ENCODE peak calls at places on chromosomes 11 and 22, in four cellular contexts. One of them, this sample, is unnamed.

GRCh38 chr22:39319284-39320170 is at the start of gene RPL3:
- DNase-seq in body of pancreas: peak; percentile 98
- DNase-seq in uterus: peak; percentile 97
- DNase-seq in mesenchymal stem cell: peak; percentile 98
- DNase-seq in this sample: peak; percentile 92

GRCh38 chr22:31929126-31929928 is 15.0 kb upstream of the YWHAH start:
- DNase-seq in body of pancreas: no peak
- DNase-seq in uterus: no peak
- DNase-seq in mesenchymal stem cell: peak; percentile 41
- DNase-seq in this sample: no peak

GRCh38 chr22:47452184-47452583 is 689.7 kb downstream of the TBC1D22A start:
- DNase-seq in body of pancreas: no peak
- DNase-seq in uterus: no peak
- DNase-seq in mesenchymal stem cell: no peak
- DNase-seq in this sample: no peak

GRCh38 chr22:30305519-30305905 is 16.2 kb upstream of the CASTOR1 start:
- DNase-seq in body of pancreas: peak; percentile 69
- DNase-seq in uterus: peak; percentile 73
- DNase-seq in mesenchymal stem cell: peak; percentile 30
- DNase-seq in this sample: no peak

GRCh38 chr11:23555085-23555484 is 694.8 kb upstream of the CCDC179 start:
- DNase-seq in body of pancreas: no peak
- DNase-seq in uterus: no peak
- DNase-seq in mesenchymal stem cell: peak; percentile 29
- DNase-seq in this sample: no peak

GRCh38 chr11:78370406-78371172 is 47.0 kb downstream of the GAB2 start:
- DNase-seq in body of pancreas: no peak
- DNase-seq in uterus: no peak
- DNase-seq in mesenchymal stem cell: peak; percentile 42
- DNase-seq in this sample: no peak

GRCh38 chr22:43388420-43388851 is 23.4 kb upstream of the MPPED1 start:
- DNase-seq in body of pancreas: peak; percentile 67
- DNase-seq in uterus: peak; percentile 51
- DNase-seq in mesenchymal stem cell: peak; percentile 59
- DNase-seq in this sample: peak; percentile 53

GRCh38 chr11:126104420-126104819 is 41.8 kb upstream of the CDON start:
- DNase-seq in body of pancreas: no peak
- DNase-seq in uterus: no peak
- DNase-seq in mesenchymal stem cell: no peak
- DNase-seq in this sample: no peak

GRCh38 chr22:25008666-25009065 is 56.1 kb downstream of the KIAA1671 start:
- DNase-seq in body of pancreas: no peak
- DNase-seq in uterus: no peak
- DNase-seq in mesenchymal stem cell: peak; percentile 46
- DNase-seq in this sample: no peak

GRCh38 chr11:27406498-27407354 is 43.7 kb upstream of the CCDC34 start:
- DNase-seq in body of pancreas: no peak
- DNase-seq in uterus: no peak
- DNase-seq in mesenchymal stem cell: no peak
- DNase-seq in this sample: no peak

GRCh38 chr22:35451602-35452001 is 51.7 kb downstream of the MCM5 start:
- DNase-seq in body of pancreas: no peak
- DNase-seq in uterus: no peak
- DNase-seq in mesenchymal stem cell: no peak
- DNase-seq in this sample: no peak
- H3K27ac ChIP-seq in body of pancreas: no peak overlapping the region
- H3K27ac ChIP-seq in uterus: no peak overlapping the region
- H3K27ac ChIP-seq in mesenchymal stem cell: no peak overlapping the region
- H3K27ac ChIP-seq in this sample: peak overlapping the region; percentile 71

GRCh38 chr11:75261902-75262361 is 21.4 kb downstream of the TPBGL start:
- DNase-seq in body of pancreas: no peak
- DNase-seq in uterus: peak; percentile 8
- DNase-seq in mesenchymal stem cell: no peak
- DNase-seq in this sample: no peak
- H3K27ac ChIP-seq in body of pancreas: no peak overlapping the region
- H3K27ac ChIP-seq in uterus: no peak overlapping the region
- H3K27ac ChIP-seq in mesenchymal stem cell: no peak overlapping the region
- H3K27ac ChIP-seq in this sample: no peak overlapping the region

DNA sequence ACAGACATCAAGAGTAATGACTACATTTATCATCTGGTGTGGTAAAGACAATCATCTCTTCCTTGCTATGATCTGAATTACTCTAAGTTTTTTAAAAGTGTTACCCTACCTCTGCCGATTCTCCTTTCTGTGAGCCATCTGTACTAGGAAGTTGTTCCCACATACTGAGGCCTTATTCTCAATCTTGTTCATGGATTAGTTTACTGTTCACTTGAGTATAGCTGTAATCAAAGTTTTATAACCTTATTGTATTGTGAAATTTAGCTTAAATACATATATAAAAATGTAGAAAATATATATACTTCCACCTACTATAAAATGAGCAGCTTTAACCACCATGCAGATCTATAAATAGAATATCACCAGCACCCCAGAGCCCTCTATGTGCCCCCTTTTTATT is 2.4 kb upstream of the OR8D2 start:
- DNase-seq in body of pancreas: no peak
- DNase-seq in uterus: no peak
- DNase-seq in mesenchymal stem cell: no peak
- DNase-seq in this sample: no peak
- H3K27ac ChIP-seq in body of pancreas: no peak overlapping the region
- H3K27ac ChIP-seq in uterus: no peak overlapping the region
- H3K27ac ChIP-seq in mesenchymal stem cell: no peak overlapping the region
- H3K27ac ChIP-seq in this sample: no peak overlapping the region

GRCh38 chr11:66910016-66910415 is 48.2 kb downstream of the PC start:
- DNase-seq in body of pancreas: no peak
- DNase-seq in uterus: no peak
- DNase-seq in mesenchymal stem cell: no peak
- DNase-seq in this sample: no peak

GRCh38 chr11:66909181-66909580 is 49.0 kb downstream of the PC start:
- DNase-seq in body of pancreas: no peak
- DNase-seq in uterus: no peak
- DNase-seq in mesenchymal stem cell: no peak
- DNase-seq in this sample: no peak

GRCh38 chr11:66906077-66906929 is 49.4 kb downstream of the LRFN4 start:
- DNase-seq in body of pancreas: no peak
- DNase-seq in uterus: no peak
- DNase-seq in mesenchymal stem cell: no peak
- DNase-seq in this sample: no peak

GRCh38 chr11:66905631-66906030 is 48.8 kb downstream of the LRFN4 start:
- DNase-seq in body of pancreas: no peak
- DNase-seq in uterus: no peak
- DNase-seq in mesenchymal stem cell: no peak
- DNase-seq in this sample: no peak

DNA sequence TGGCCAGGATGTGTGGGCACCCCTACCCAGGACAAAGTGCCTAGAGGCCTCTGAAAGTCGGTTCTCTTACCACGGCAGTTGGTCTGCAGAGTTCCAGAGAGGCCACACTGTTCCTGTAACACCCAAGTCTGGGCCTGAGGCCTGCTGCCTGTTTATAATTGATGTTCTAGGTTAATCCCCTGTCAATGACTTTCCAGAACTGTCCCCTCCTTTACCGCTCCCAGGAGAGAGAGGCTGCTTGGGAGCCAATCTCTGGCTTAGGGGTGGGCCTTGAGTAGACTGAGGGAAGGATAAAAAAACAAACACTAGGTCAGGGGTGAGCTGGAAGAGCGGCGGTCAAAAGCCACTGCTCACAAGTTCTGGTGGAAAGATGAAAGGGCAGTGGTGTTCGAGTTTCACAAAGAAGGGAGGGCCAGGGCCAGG is 50.4 kb downstream of the PC start:
- DNase-seq in body of pancreas: no peak
- DNase-seq in uterus: no peak
- DNase-seq in mesenchymal stem cell: peak; percentile 41
- DNase-seq in this sample: no peak
- H3K27ac ChIP-seq in body of pancreas: no peak overlapping the region
- H3K27ac ChIP-seq in uterus: no peak overlapping the region
- H3K27ac ChIP-seq in mesenchymal stem cell: no peak overlapping the region
- H3K27ac ChIP-seq in this sample: peak overlapping the region; percentile 34